ENCODE peak calls at places on chromosomes 16 and 17, in four cellular contexts. One of them, this sample, is unnamed.

GRCh38 chr16:67014641-67015315 is 14.2 kb upstream of the CBFB start:
- DNase-seq in nucleus accumbens: no peak
- DNase-seq in ELF-1: no peak
- DNase-seq in NCI-H446 treated with DMSO at 0.1 percent for 48 hours: no peak
- DNase-seq in this sample: no peak

GRCh38 chr17:16419074-16419928 is 3.9 kb downstream of the TRPV2 start:
- DNase-seq in NCI-H446 treated with DMSO at 0.1 percent for 48 hours: no peak
- DNase-seq in nucleus accumbens: no peak
- DNase-seq in ELF-1: peak
- DNase-seq in this sample: peak

GRCh38 chr17:72090108-72090507 is 30.7 kb upstream of the SOX9 start:
- DNase-seq in NCI-H446 treated with DMSO at 0.1 percent for 48 hours: no peak
- DNase-seq in nucleus accumbens: no peak
- DNase-seq in ELF-1: no peak
- DNase-seq in this sample: peak

GRCh38 chr16:68823401-68823800 is 19.9 kb upstream of the TANGO6 start:
- DNase-seq in nucleus accumbens: no peak
- DNase-seq in NCI-H446 treated with DMSO at 0.1 percent for 48 hours: no peak
- DNase-seq in ELF-1: peak
- DNase-seq in this sample: peak

GRCh38 chr17:4986403-4986802 is 1.1 kb downstream of the CAMTA2 start:
- DNase-seq in nucleus accumbens: no peak
- DNase-seq in NCI-H446 treated with DMSO at 0.1 percent for 48 hours: no peak
- DNase-seq in ELF-1: no peak
- DNase-seq in this sample: no peak

GRCh38 chr17:49707246-49707607 is 537 bp downstream of the SLC35B1 start:
- DNase-seq in ELF-1: peak
- DNase-seq in nucleus accumbens: no peak
- DNase-seq in NCI-H446 treated with DMSO at 0.1 percent for 48 hours: no peak
- DNase-seq in this sample: peak

GRCh38 chr17:48628641-48629410 is 2.7 kb upstream of the HOXB9 start:
- DNase-seq in nucleus accumbens: no peak
- DNase-seq in ELF-1: peak
- DNase-seq in NCI-H446 treated with DMSO at 0.1 percent for 48 hours: no peak
- DNase-seq in this sample: no peak

GRCh38 chr17:64200080-64201042 is 62.7 kb downstream of the TEX2 start:
- DNase-seq in ELF-1: no peak
- DNase-seq in NCI-H446 treated with DMSO at 0.1 percent for 48 hours: no peak
- DNase-seq in nucleus accumbens: no peak
- DNase-seq in this sample: no peak

GRCh38 chr17:62670202-62670821 is 42.8 kb downstream of the MRC2 start:
- DNase-seq in nucleus accumbens: no peak
- DNase-seq in ELF-1: peak
- DNase-seq in NCI-H446 treated with DMSO at 0.1 percent for 48 hours: no peak
- DNase-seq in this sample: no peak

GRCh38 chr17:57623620-57624019 is 121.5 kb downstream of the CCDC182 start:
- DNase-seq in NCI-H446 treated with DMSO at 0.1 percent for 48 hours: no peak
- DNase-seq in ELF-1: no peak
- DNase-seq in nucleus accumbens: no peak
- DNase-seq in this sample: no peak

GRCh38 chr16:31700200-31700529 is 172.5 kb downstream of the AHSP start:
- DNase-seq in nucleus accumbens: no peak
- DNase-seq in ELF-1: no peak
- DNase-seq in NCI-H446 treated with DMSO at 0.1 percent for 48 hours: peak
- DNase-seq in this sample: no peak

GRCh38 chr17:66549312-66549705 is 246.9 kb downstream of the PRKCA start:
- DNase-seq in nucleus accumbens: no peak
- DNase-seq in ELF-1: peak
- DNase-seq in NCI-H446 treated with DMSO at 0.1 percent for 48 hours: no peak
- DNase-seq in this sample: peak

GRCh38 chr17:40361925-40362695 is 2.4 kb downstream of the GJD3 start:
- DNase-seq in ELF-1: no peak
- DNase-seq in NCI-H446 treated with DMSO at 0.1 percent for 48 hours: no peak
- DNase-seq in nucleus accumbens: no peak
- DNase-seq in this sample: no peak

GRCh38 chr16:56800355-56800754 is 64.7 kb upstream of the SLC12A3 start:
- DNase-seq in NCI-H446 treated with DMSO at 0.1 percent for 48 hours: peak
- DNase-seq in ELF-1: no peak
- DNase-seq in nucleus accumbens: no peak
- DNase-seq in this sample: no peak

GRCh38 chr17:7290166-7290565 is 4.3 kb downstream of the YBX2 start:
- DNase-seq in nucleus accumbens: no peak
- DNase-seq in NCI-H446 treated with DMSO at 0.1 percent for 48 hours: no peak
- DNase-seq in ELF-1: no peak
- DNase-seq in this sample: no peak

GRCh38 chr16:80932725-80933124 is 74.0 kb downstream of the CMC2 start:
- DNase-seq in NCI-H446 treated with DMSO at 0.1 percent for 48 hours: no peak
- DNase-seq in nucleus accumbens: no peak
- DNase-seq in ELF-1: no peak
- DNase-seq in this sample: peak

GRCh38 chr17:82333279-82334171 is at the start of gene SECTM1:
- DNase-seq in NCI-H446 treated with DMSO at 0.1 percent for 48 hours: no peak
- DNase-seq in ELF-1: no peak
- DNase-seq in nucleus accumbens: no peak
- DNase-seq in this sample: peak

GRCh38 chr16:57061084-57061905 is 31.1 kb upstream of the CPNE2 start:
- DNase-seq in nucleus accumbens: no peak
- DNase-seq in ELF-1: peak
- DNase-seq in NCI-H446 treated with DMSO at 0.1 percent for 48 hours: no peak
- DNase-seq in this sample: peak

GRCh38 chr17:73595068-73595865 is 49.0 kb downstream of the SDK2 start:
- DNase-seq in NCI-H446 treated with DMSO at 0.1 percent for 48 hours: no peak
- DNase-seq in ELF-1: peak
- DNase-seq in nucleus accumbens: no peak
- DNase-seq in this sample: peak

GRCh38 chr16:75074920-75075687 is 41.5 kb downstream of the LDHD start:
- DNase-seq in ELF-1: no peak
- DNase-seq in NCI-H446 treated with DMSO at 0.1 percent for 48 hours: no peak
- DNase-seq in nucleus accumbens: no peak
- DNase-seq in this sample: no peak

GRCh38 chr16:11201498-11202259 is 54.3 kb downstream of the SOCS1 start:
- DNase-seq in nucleus accumbens: no peak
- DNase-seq in ELF-1: peak
- DNase-seq in NCI-H446 treated with DMSO at 0.1 percent for 48 hours: no peak
- DNase-seq in this sample: peak

GRCh38 chr17:57521606-57522435 is 223.3 kb downstream of the CCDC182 start:
- DNase-seq in ELF-1: no peak
- DNase-seq in nucleus accumbens: no peak
- DNase-seq in NCI-H446 treated with DMSO at 0.1 percent for 48 hours: no peak
- DNase-seq in this sample: peak

GRCh38 chr17:20293501-20293900 is 173.8 kb downstream of the LGALS9B start:
- DNase-seq in NCI-H446 treated with DMSO at 0.1 percent for 48 hours: no peak
- DNase-seq in ELF-1: no peak
- DNase-seq in nucleus accumbens: no peak
- DNase-seq in this sample: no peak

GRCh38 chr16:84959045-84959576 is 52.2 kb downstream of the ZDHHC7 start:
- DNase-seq in ELF-1: no peak
- DNase-seq in nucleus accumbens: no peak
- DNase-seq in NCI-H446 treated with DMSO at 0.1 percent for 48 hours: no peak
- DNase-seq in this sample: no peak